ENCODE peak calls at places on chromosomes 7 and 10, in five cellular contexts. L is kidney; J is naive thymus-derived CD4-positive, alpha-beta T cell; P is non-pigmented ciliary epithelial cell; Q is HCEC 1CT. R is an unnamed sample.

GRCh38 chr10:70954373-70954772 is 66.0 kb upstream of the PCBD1 start:
- DNase-seq in L (peak; percentile 8), J (no peak), P (no peak), Q (no peak), R (no peak)

GRCh38 chr10:87866575-87866974 is 3.1 kb downstream of the PTEN start:
- DNase-seq in L (no peak), J (no peak), P (no peak), Q (no peak), R (no peak)

GRCh38 chr10:59607971-59608370 is 101.7 kb downstream of the SLC16A9 start:
- DNase-seq in L (no peak), J (no peak), P (no peak), Q (no peak), R (no peak)

GRCh38 chr10:32437334-32437733 is 8.6 kb upstream of the CCDC7 start:
- DNase-seq in L (no peak), J (no peak), P (no peak), Q (no peak), R (peak; percentile 55)

GRCh38 chr10:58488921-58489320 is 23.8 kb upstream of the BICC1 start:
- DNase-seq in L (no peak), J (no peak), P (no peak), Q (no peak), R (peak; percentile 37)

GRCh38 chr7:36726806-36727503 is 2.7 kb upstream of the AOAH start:
- DNase-seq in L (no peak), J (no peak), P (no peak), Q (no peak), R (no peak)

GRCh38 chr7:69419928-69420327 is 178.3 kb upstream of the AUTS2 start:
- DNase-seq in L (no peak), J (no peak), P (no peak), Q (no peak), R (no peak)

GRCh38 chr10:71299071-71299759 is 19.8 kb upstream of the SLC29A3 start:
- DNase-seq in L (no peak), J (no peak), P (no peak), Q (no peak), R (no peak)

GRCh38 chr10:22672594-22673392 is 41.6 kb downstream of the PIP4K2A start:
- DNase-seq in L (no peak), J (no peak), P (no peak), Q (no peak), R (no peak)

GRCh38 chr7:121938429-121938996 is 65.6 kb downstream of the PTPRZ1 start:
- DNase-seq in L (no peak), J (no peak), P (no peak), Q (no peak), R (no peak)

GRCh38 chr10:80416401-80417098 is 8.2 kb downstream of the PRXL2A start:
- DNase-seq in L (peak; percentile 81), J (no peak), P (no peak), Q (no peak), R (no peak)

GRCh38 chr10:23345861-23346260 is 1.3 kb upstream of the C10orf67 start:
- DNase-seq in L (no peak), J (no peak), P (peak; percentile 83), Q (peak; percentile 93), R (peak; percentile 28)

GRCh38 chr10:129161184-129161583 is 305.9 kb upstream of the MGMT start:
- DNase-seq in L (no peak), J (no peak), P (no peak), Q (no peak), R (peak; percentile 1)

GRCh38 chr7:46616636-46617035 is 695.6 kb upstream of the IGFBP3 start:
- DNase-seq in L (no peak), J (no peak), P (no peak), Q (no peak), R (no peak)

GRCh38 chr7:69684955-69685631 is 86.8 kb downstream of the AUTS2 start:
- DNase-seq in L (no peak), J (no peak), P (no peak), Q (no peak), R (no peak)

GRCh38 chr7:30448461-30449189 is 30.0 kb downstream of the NOD1 start:
- DNase-seq in L (no peak), J (no peak), P (no peak), Q (no peak), R (no peak)

GRCh38 chr7:148135106-148135505 is 455.5 kb upstream of the C7orf33 start:
- DNase-seq in L (no peak), J (no peak), P (no peak), Q (peak; percentile 3), R (no peak)

GRCh38 chr7:1758417-1758858 is 88.4 kb downstream of the ELFN1 start:
- DNase-seq in L (peak; percentile 72), J (no peak), P (no peak), Q (peak; percentile 3), R (no peak)

GRCh38 chr7:46387646-46388045 is 466.6 kb upstream of the IGFBP3 start:
- DNase-seq in L (no peak), J (no peak), P (no peak), Q (peak; percentile 78), R (peak; percentile 76)

R was measured in foreskin fibroblast.